ENCODE peak calls at places on chromosomes 6 and 20, in seven cellular contexts. One of them, this sample, is unnamed.

GRCh38 chr6:125950293-125950692 is 6.3 kb upstream of the HINT3 start:
- DNase-seq in IMR-90: peak
- DNase-seq in H1: no peak
- DNase-seq in mesenchymal stem cell: peak
- DNase-seq in H9: peak
- DNase-seq in mesendoderm: peak
- DNase-seq in trophoblast cell: peak
- DNase-seq in this sample: no peak

GRCh38 chr6:32426338-32426737 is 13.3 kb upstream of the HLA-DRA start:
- DNase-seq in IMR-90: no peak
- DNase-seq in H1: no peak
- DNase-seq in mesenchymal stem cell: no peak
- DNase-seq in H9: no peak
- DNase-seq in mesendoderm: no peak
- DNase-seq in trophoblast cell: no peak
- DNase-seq in this sample: no peak

GRCh38 chr6:22658934-22659333 is 89.6 kb downstream of the HDGFL1 start:
- DNase-seq in IMR-90: no peak
- DNase-seq in H1: no peak
- DNase-seq in mesenchymal stem cell: no peak
- DNase-seq in H9: no peak
- DNase-seq in mesendoderm: no peak
- DNase-seq in trophoblast cell: no peak
- DNase-seq in this sample: no peak

GRCh38 chr6:167564416-167565250 is 239.7 kb downstream of the TTLL2 start:
- DNase-seq in IMR-90: no peak
- DNase-seq in H1: no peak
- DNase-seq in mesenchymal stem cell: no peak
- DNase-seq in H9: no peak
- DNase-seq in mesendoderm: no peak
- DNase-seq in trophoblast cell: no peak
- DNase-seq in this sample: no peak

GRCh38 chr6:150191809-150192208 is 49.0 kb downstream of the PPP1R14C start:
- DNase-seq in IMR-90: peak
- DNase-seq in H1: no peak
- DNase-seq in mesenchymal stem cell: peak
- DNase-seq in H9: no peak
- DNase-seq in mesendoderm: no peak
- DNase-seq in trophoblast cell: peak
- DNase-seq in this sample: no peak

GRCh38 chr20:33474097-33474846 is 15.6 kb upstream of the CBFA2T2 start:
- DNase-seq in IMR-90: no peak
- DNase-seq in H1: no peak
- DNase-seq in mesenchymal stem cell: no peak
- DNase-seq in H9: no peak
- DNase-seq in mesendoderm: no peak
- DNase-seq in trophoblast cell: no peak
- DNase-seq in this sample: no peak

GRCh38 chr6:11798538-11798937 is 19.9 kb upstream of the ADTRP start:
- DNase-seq in IMR-90: no peak
- DNase-seq in H1: no peak
- DNase-seq in mesenchymal stem cell: no peak
- DNase-seq in H9: no peak
- DNase-seq in mesendoderm: no peak
- DNase-seq in trophoblast cell: no peak
- DNase-seq in this sample: no peak

GRCh38 chr6:13711384-13711725 is 280 bp downstream of the RANBP9 start:
- DNase-seq in IMR-90: no peak
- DNase-seq in H1: no peak
- DNase-seq in mesenchymal stem cell: peak
- DNase-seq in H9: peak
- DNase-seq in mesendoderm: peak
- DNase-seq in trophoblast cell: peak
- DNase-seq in this sample: no peak

GRCh38 chr6:25302677-25303128 is 23.5 kb downstream of the CARMIL1 start:
- DNase-seq in IMR-90: peak
- DNase-seq in H1: no peak
- DNase-seq in mesenchymal stem cell: peak
- DNase-seq in H9: no peak
- DNase-seq in mesendoderm: no peak
- DNase-seq in trophoblast cell: no peak
- DNase-seq in this sample: no peak

GRCh38 chr6:11556308-11556707 is 18.8 kb downstream of the TMEM170B start:
- DNase-seq in IMR-90: no peak
- DNase-seq in H1: no peak
- DNase-seq in mesenchymal stem cell: no peak
- DNase-seq in H9: peak
- DNase-seq in mesendoderm: peak
- DNase-seq in trophoblast cell: no peak
- DNase-seq in this sample: peak

GRCh38 chr20:61850926-61851900 is 214.5 kb downstream of the TAF4 start:
- DNase-seq in IMR-90: peak
- DNase-seq in H1: no peak
- DNase-seq in mesenchymal stem cell: no peak
- DNase-seq in H9: no peak
- DNase-seq in mesendoderm: no peak
- DNase-seq in trophoblast cell: no peak
- DNase-seq in this sample: no peak

GRCh38 chr20:44576297-44576696 is 6.1 kb upstream of the PKIG start:
- DNase-seq in IMR-90: peak
- DNase-seq in H1: no peak
- DNase-seq in mesenchymal stem cell: peak
- DNase-seq in H9: no peak
- DNase-seq in mesendoderm: peak
- DNase-seq in trophoblast cell: peak
- DNase-seq in this sample: no peak

GRCh38 chr6:125842091-125842626 is 51.4 kb downstream of the NCOA7 start:
- DNase-seq in IMR-90: no peak
- DNase-seq in H1: no peak
- DNase-seq in mesenchymal stem cell: no peak
- DNase-seq in H9: no peak
- DNase-seq in mesendoderm: no peak
- DNase-seq in trophoblast cell: no peak
- DNase-seq in this sample: no peak

GRCh38 chr6:99661870-99662269 is 55.2 kb downstream of the PRDM13 start:
- DNase-seq in IMR-90: no peak
- DNase-seq in H1: no peak
- DNase-seq in mesenchymal stem cell: no peak
- DNase-seq in H9: no peak
- DNase-seq in mesendoderm: no peak
- DNase-seq in trophoblast cell: peak
- DNase-seq in this sample: no peak

GRCh38 chr20:19077370-19078220 is 134.8 kb upstream of the SLC24A3 start:
- DNase-seq in IMR-90: no peak
- DNase-seq in H1: no peak
- DNase-seq in mesenchymal stem cell: no peak
- DNase-seq in H9: no peak
- DNase-seq in mesendoderm: peak
- DNase-seq in trophoblast cell: no peak
- DNase-seq in this sample: no peak

GRCh38 chr20:6575912-6576391 is 191.5 kb upstream of the BMP2 start:
- DNase-seq in IMR-90: peak
- DNase-seq in H1: no peak
- DNase-seq in mesenchymal stem cell: peak
- DNase-seq in H9: no peak
- DNase-seq in mesendoderm: peak
- DNase-seq in trophoblast cell: no peak
- DNase-seq in this sample: no peak

GRCh38 chr6:56361812-56362211 is 114.4 kb upstream of the COL21A1 start:
- DNase-seq in IMR-90: no peak
- DNase-seq in H1: no peak
- DNase-seq in mesenchymal stem cell: no peak
- DNase-seq in H9: no peak
- DNase-seq in mesendoderm: no peak
- DNase-seq in trophoblast cell: no peak
- DNase-seq in this sample: no peak

GRCh38 chr6:155346957-155347356 is 32.7 kb upstream of the TFB1M start:
- DNase-seq in IMR-90: no peak
- DNase-seq in H1: no peak
- DNase-seq in mesenchymal stem cell: no peak
- DNase-seq in H9: no peak
- DNase-seq in mesendoderm: no peak
- DNase-seq in trophoblast cell: no peak
- DNase-seq in this sample: no peak
- H2BK120ac ChIP-seq in IMR-90: no peak
- H2BK120ac ChIP-seq in H1: no peak
- H2BK120ac ChIP-seq in mesenchymal stem cell: no peak
- H2BK120ac ChIP-seq in H9: no peak
- H2BK120ac ChIP-seq in mesendoderm: no peak
- H2BK120ac ChIP-seq in trophoblast cell: no peak
- H2BK120ac ChIP-seq in this sample: no peak

DNA sequence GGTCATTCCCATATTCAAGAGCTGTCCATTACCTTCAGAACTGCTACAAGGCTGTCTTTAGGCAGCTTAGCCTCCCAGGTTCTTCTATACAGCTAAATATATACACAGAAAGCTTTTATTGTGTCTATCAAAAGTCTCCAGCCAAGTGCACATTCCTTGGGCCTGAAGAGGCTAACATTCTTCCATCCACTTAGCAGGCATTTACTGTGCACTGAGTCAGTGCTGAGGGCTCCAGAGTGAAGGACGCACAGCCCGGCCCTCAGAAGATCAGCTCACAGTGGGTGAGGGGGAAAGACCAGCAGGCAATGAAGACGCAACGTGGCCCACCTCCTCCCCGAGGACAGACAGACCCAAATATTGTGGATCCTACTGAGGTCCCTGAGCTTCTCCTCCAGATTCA is 569.9 kb downstream of the CDH26 start:
- DNase-seq in IMR-90: peak
- DNase-seq in H1: no peak
- DNase-seq in mesenchymal stem cell: no peak
- DNase-seq in H9: no peak
- DNase-seq in mesendoderm: peak
- DNase-seq in trophoblast cell: no peak
- DNase-seq in this sample: no peak
- H2BK120ac ChIP-seq in IMR-90: no peak
- H2BK120ac ChIP-seq in H1: no peak
- H2BK120ac ChIP-seq in mesenchymal stem cell: no peak
- H2BK120ac ChIP-seq in H9: no peak
- H2BK120ac ChIP-seq in mesendoderm: no peak
- H2BK120ac ChIP-seq in trophoblast cell: no peak
- H2BK120ac ChIP-seq in this sample: no peak

GRCh38 chr20:10561302-10561701 is 112.5 kb downstream of the JAG1 start:
- DNase-seq in IMR-90: no peak
- DNase-seq in H1: no peak
- DNase-seq in mesenchymal stem cell: no peak
- DNase-seq in H9: no peak
- DNase-seq in mesendoderm: no peak
- DNase-seq in trophoblast cell: no peak
- DNase-seq in this sample: no peak
- H2BK120ac ChIP-seq in IMR-90: no peak
- H2BK120ac ChIP-seq in H1: no peak
- H2BK120ac ChIP-seq in mesenchymal stem cell: no peak
- H2BK120ac ChIP-seq in H9: no peak
- H2BK120ac ChIP-seq in mesendoderm: no peak
- H2BK120ac ChIP-seq in trophoblast cell: no peak
- H2BK120ac ChIP-seq in this sample: no peak

DNA sequence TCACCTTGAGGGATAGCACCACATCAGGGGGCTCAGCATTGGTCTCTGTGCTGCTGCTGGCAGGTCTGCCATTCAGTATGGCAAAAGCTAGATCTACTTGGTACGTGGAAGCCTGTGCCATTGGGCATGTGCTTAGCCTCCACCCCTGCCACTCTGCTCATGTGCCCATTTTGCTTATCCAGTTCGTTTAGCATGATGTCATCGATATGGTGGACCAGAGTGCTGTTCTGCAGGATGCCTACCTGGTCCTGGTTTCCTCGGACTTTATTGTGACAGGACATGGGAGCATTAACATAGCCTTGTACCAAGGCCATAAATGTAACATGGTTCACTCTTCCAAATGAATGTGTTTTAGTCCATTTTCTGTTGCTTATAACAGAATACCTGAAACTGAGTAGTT is 67.4 kb upstream of the BMP6 start:
- DNase-seq in IMR-90: no peak
- DNase-seq in H1: no peak
- DNase-seq in mesenchymal stem cell: no peak
- DNase-seq in H9: no peak
- DNase-seq in mesendoderm: no peak
- DNase-seq in trophoblast cell: no peak
- DNase-seq in this sample: no peak
- H2BK120ac ChIP-seq in IMR-90: no peak
- H2BK120ac ChIP-seq in H1: no peak
- H2BK120ac ChIP-seq in mesenchymal stem cell: no peak
- H2BK120ac ChIP-seq in H9: no peak
- H2BK120ac ChIP-seq in mesendoderm: no peak
- H2BK120ac ChIP-seq in trophoblast cell: no peak
- H2BK120ac ChIP-seq in this sample: no peak

GRCh38 chr6:106290032-106290431 is 35.5 kb downstream of the ATG5 start:
- DNase-seq in IMR-90: no peak
- DNase-seq in H1: no peak
- DNase-seq in mesenchymal stem cell: no peak
- DNase-seq in H9: no peak
- DNase-seq in mesendoderm: no peak
- DNase-seq in trophoblast cell: no peak
- DNase-seq in this sample: no peak

GRCh38 chr6:106287215-106287614 is 38.3 kb downstream of the ATG5 start:
- DNase-seq in IMR-90: no peak
- DNase-seq in H1: no peak
- DNase-seq in mesenchymal stem cell: peak
- DNase-seq in H9: no peak
- DNase-seq in mesendoderm: peak
- DNase-seq in trophoblast cell: peak
- DNase-seq in this sample: no peak

GRCh38 chr6:106286746-106287145 is 38.8 kb downstream of the ATG5 start:
- DNase-seq in IMR-90: no peak
- DNase-seq in H1: no peak
- DNase-seq in mesenchymal stem cell: no peak
- DNase-seq in H9: no peak
- DNase-seq in mesendoderm: no peak
- DNase-seq in trophoblast cell: peak
- DNase-seq in this sample: no peak

GRCh38 chr6:106293113-106293512 is 32.4 kb downstream of the ATG5 start:
- DNase-seq in IMR-90: no peak
- DNase-seq in H1: no peak
- DNase-seq in mesenchymal stem cell: no peak
- DNase-seq in H9: no peak
- DNase-seq in mesendoderm: no peak
- DNase-seq in trophoblast cell: no peak
- DNase-seq in this sample: no peak

DNA sequence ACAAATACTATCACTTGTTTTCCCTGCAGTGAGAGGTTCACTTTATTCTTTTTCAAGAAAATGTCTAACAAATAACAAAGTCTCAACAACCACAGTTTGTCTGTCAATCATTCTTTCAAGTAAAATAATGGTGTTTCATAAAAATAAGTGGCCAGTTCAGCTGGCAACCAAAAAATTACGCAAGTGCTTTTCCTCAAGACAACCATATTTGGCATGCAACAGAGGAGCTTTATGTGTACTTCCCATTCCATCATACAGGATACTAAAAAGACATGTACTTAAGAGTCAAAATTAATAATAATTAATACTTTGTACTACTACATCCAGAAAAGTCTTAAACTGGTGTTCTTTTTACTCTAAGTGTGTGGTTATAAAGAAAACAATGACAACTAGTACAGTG is 34.6 kb downstream of the ATG5 start:
- DNase-seq in IMR-90: no peak
- DNase-seq in H1: no peak
- DNase-seq in mesenchymal stem cell: no peak
- DNase-seq in H9: no peak
- DNase-seq in mesendoderm: no peak
- DNase-seq in trophoblast cell: no peak
- DNase-seq in this sample: no peak
- H2BK120ac ChIP-seq in IMR-90: no peak
- H2BK120ac ChIP-seq in H1: no peak
- H2BK120ac ChIP-seq in mesenchymal stem cell: no peak
- H2BK120ac ChIP-seq in H9: no peak
- H2BK120ac ChIP-seq in mesendoderm: no peak
- H2BK120ac ChIP-seq in trophoblast cell: no peak
- H2BK120ac ChIP-seq in this sample: no peak

This sample was measured in neuronal stem cell.